ENCODE peak calls at places on chromosomes 3 and 15, in eight cellular contexts. W is IMR-90, X is A549, L is HepG2, H is H1, Q is K562, E is GM12878, K is HCT116. T is an unnamed sample.
A peak's percentile ranks its signal among the peaks of the same experiment; 100 is the strongest.

GRCh38 chr3:77348244-77348855 is 308.5 kb downstream of the ROBO2 start:
- DNase-seq in W (peak; percentile 6), X (no peak), L (peak; percentile 9), H (peak; percentile 50), Q (peak; percentile 8), E (no peak), K (no peak), T (peak; percentile 1)

GRCh38 chr3:149971403-149972075 is 844 bp upstream of the PFN2 start:
- DNase-seq in W (peak; percentile 64), X (peak; percentile 47), L (peak; percentile 15), H (no peak), Q (peak; percentile 15), E (no peak), K (peak; percentile 49), T (no peak)

GRCh38 chr3:129281726-129282125 is 3.1 kb downstream of the HMCES start:
- DNase-seq in W (no peak), X (no peak), L (no peak), H (no peak), Q (no peak), E (no peak), K (no peak), T (no peak)

GRCh38 chr15:75355369-75355768 is 8.5 kb downstream of the NEIL1 start:
- DNase-seq in W (no peak), X (no peak), L (no peak), H (no peak), Q (no peak), E (no peak), K (no peak), T (no peak)

GRCh38 chr3:49024449-49024848 is 2.5 kb downstream of the NDUFAF3 start:
- DNase-seq in W (no peak), X (no peak), L (no peak), H (no peak), Q (no peak), E (no peak), K (no peak), T (no peak)

GRCh38 chr15:33963831-33964664 is 4.2 kb upstream of the CHRM5 start:
- DNase-seq in W (peak; percentile 37), X (peak; percentile 24), L (peak; percentile 5), H (no peak), Q (peak; percentile 21), E (no peak), K (peak; percentile 12), T (peak; percentile 47)

GRCh38 chr3:128709506-128710210 is 16.3 kb upstream of the RAB7A start:
- DNase-seq in W (no peak), X (no peak), L (no peak), H (no peak), Q (no peak), E (no peak), K (no peak), T (no peak)

GRCh38 chr15:84151205-84151931 is 84.2 kb upstream of the GOLGA6L4 start:
- DNase-seq in W (no peak), X (no peak), L (no peak), H (no peak), Q (no peak), E (no peak), K (no peak), T (no peak)

GRCh38 chr15:64865998-64866520 is 24.3 kb downstream of the PLEKHO2 start:
- DNase-seq in W (peak; percentile 98), X (no peak), L (no peak), H (peak; percentile 79), Q (no peak), E (no peak), K (no peak), T (no peak)

GRCh38 chr3:101827211-101828174 is 21.8 kb upstream of the NFKBIZ start:
- DNase-seq in W (peak; percentile 84), X (no peak), L (peak; percentile 59), H (no peak), Q (peak; percentile 57), E (peak; percentile 93), K (peak; percentile 52), T (peak; percentile 41)

GRCh38 chr3:160478338-160478737 is 28.8 kb upstream of the TRIM59 start:
- DNase-seq in W (peak; percentile 70), X (no peak), L (no peak), H (no peak), Q (no peak), E (no peak), K (no peak), T (no peak)

GRCh38 chr3:27253831-27254230 is 115.4 kb downstream of the NEK10 start:
- DNase-seq in W (peak; percentile 21), X (peak; percentile 32), L (peak; percentile 25), H (peak; percentile 17), Q (no peak), E (peak; percentile 1), K (peak; percentile 51), T (peak; percentile 40)

GRCh38 chr3:17340261-17340660 is 402.2 kb downstream of the TBC1D5 start:
- DNase-seq in W (no peak), X (no peak), L (no peak), H (no peak), Q (no peak), E (no peak), K (no peak), T (no peak)

GRCh38 chr15:43237842-43238470 is 17.1 kb upstream of the EPB42 start:
- DNase-seq in W (no peak), X (no peak), L (no peak), H (no peak), Q (no peak), E (no peak), K (no peak), T (peak; percentile 42)

GRCh38 chr3:126911162-126912026 is 71.5 kb upstream of the PLXNA1 start:
- DNase-seq in W (peak; percentile 90), X (peak; percentile 43), L (peak; percentile 21), H (peak; percentile 39), Q (peak; percentile 86), E (peak; percentile 98), K (peak; percentile 76), T (no peak)

GRCh38 chr3:153925826-153926514 is 195.2 kb upstream of the ARHGEF26 start:
- DNase-seq in W (no peak), X (no peak), L (no peak), H (no peak), Q (no peak), E (no peak), K (no peak), T (no peak)

GRCh38 chr15:57640935-57641682 is 49.4 kb downstream of the MYZAP start:
- DNase-seq in W (peak; percentile 12), X (peak; percentile 63), L (peak; percentile 26), H (no peak), Q (peak; percentile 43), E (no peak), K (no peak), T (peak; percentile 49)

GRCh38 chr3:54905230-54905888 is 22.5 kb downstream of the LRTM1 start:
- DNase-seq in W (peak; percentile 55), X (no peak), L (no peak), H (no peak), Q (no peak), E (no peak), K (no peak), T (no peak)

GRCh38 chr15:99241752-99242151 is 7.6 kb downstream of the TTC23 start:
- DNase-seq in W (no peak), X (no peak), L (no peak), H (no peak), Q (no peak), E (no peak), K (no peak), T (no peak)

GRCh38 chr3:172516318-172517214 is 6.7 kb downstream of the TNFSF10 start:
- DNase-seq in W (peak; percentile 94), X (no peak), L (no peak), H (no peak), Q (no peak), E (no peak), K (no peak), T (no peak)

GRCh38 chr3:121707531-121708273 is 41.8 kb downstream of the GOLGB1 start:
- DNase-seq in W (peak; percentile 2), X (no peak), L (no peak), H (no peak), Q (no peak), E (no peak), K (no peak), T (no peak)

GRCh38 chr3:116446037-116446436 is 750 bp upstream of the LSAMP start:
- DNase-seq in W (no peak), X (no peak), L (no peak), H (no peak), Q (no peak), E (no peak), K (no peak), T (no peak)

GRCh38 chr3:116443096-116443793 is 2.0 kb downstream of the LSAMP start:
- DNase-seq in W (peak; percentile 34), X (no peak), L (no peak), H (no peak), Q (no peak), E (no peak), K (no peak), T (peak; percentile 29)

GRCh38 chr3:116444099-116444700 is 1.1 kb downstream of the LSAMP start:
- DNase-seq in W (peak; percentile 5), X (no peak), L (no peak), H (no peak), Q (no peak), E (no peak), K (no peak), T (no peak)

GRCh38 chr3:116445291-116445841 is at the start of gene LSAMP:
- DNase-seq in W (peak; percentile 35), X (no peak), L (no peak), H (peak; percentile 41), Q (no peak), E (no peak), K (no peak), T (peak; percentile 76)

GRCh38 chr3:116444819-116445290 is 432 bp downstream of the LSAMP start:
- DNase-seq in W (no peak), X (no peak), L (no peak), H (no peak), Q (no peak), E (no peak), K (no peak), T (peak; percentile 59)
- TF ChIP-seq RAD21 in W (no peak), X (no peak), L (no peak), H (no peak), Q (no peak), E (no peak), K (no peak), T (no peak)

GRCh38 chr3:151283907-151284461 is 5.6 kb upstream of the P2RY14 start:
- DNase-seq in W (peak; percentile 94), X (no peak), L (peak; percentile 84), H (no peak), Q (no peak), E (no peak), K (no peak), T (no peak)
- TF ChIP-seq RAD21 in W (no peak), X (no peak), L (no peak), H (no peak), Q (no peak), E (no peak), K (no peak), T (no peak)

GRCh38 chr3:178669046-178669445 is 132.8 kb downstream of the KCNMB2 start:
- DNase-seq in W (no peak), X (no peak), L (no peak), H (no peak), Q (no peak), E (no peak), K (no peak), T (no peak)
- TF ChIP-seq RAD21 in W (no peak), X (no peak), L (no peak), H (no peak), Q (no peak), E (no peak), K (no peak), T (no peak)

DNA sequence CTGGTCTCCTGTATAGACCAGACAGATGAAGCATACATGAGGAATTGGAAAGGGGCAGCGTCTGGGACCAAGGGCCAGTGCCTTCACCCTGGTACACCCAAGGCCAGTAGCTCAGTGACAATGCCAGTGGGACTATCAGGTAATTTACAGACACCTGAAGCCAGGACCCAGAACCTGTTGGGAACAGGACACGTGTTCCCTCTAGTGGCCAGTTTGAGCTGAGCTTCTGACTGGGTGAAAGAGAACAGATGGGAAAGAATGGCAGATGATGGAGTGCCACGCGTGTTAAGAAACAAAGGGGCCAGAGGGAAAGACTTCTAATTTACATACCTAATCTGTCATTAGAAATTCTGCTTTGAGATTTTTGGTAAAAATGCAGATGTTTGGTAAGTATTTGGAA is 5.1 kb upstream of the SLC25A38 start:
- DNase-seq in W (peak; percentile 18), X (peak; percentile 47), L (peak; percentile 59), H (no peak), Q (peak; percentile 64), E (no peak), K (peak; percentile 45), T (peak; percentile 55)
- TF ChIP-seq RAD21 in W (peak; percentile 26), X (peak; percentile 63), L (peak; percentile 73), H (peak; percentile 93), Q (peak; percentile 92), E (peak; percentile 96), K (peak; percentile 73), T (peak; percentile 52)